ENCODE peak calls at places on chromosomes 5 and 9, in eight cellular contexts. X, C, T, S, K, R, H and E are unnamed samples.

GRCh38 chr5:77893225-77893860 is 117.2 kb upstream of the TBCA start:
- DNase-seq in X (no peak), C (no peak), T (peak), S (peak), K (no peak), R (no peak), H (no peak), E (no peak)

GRCh38 chr5:179339081-179339480 is 6.2 kb downstream of the ADAMTS2 start:
- DNase-seq in X (no peak), C (no peak), T (no peak), S (no peak), K (no peak), R (no peak), H (no peak), E (no peak)

GRCh38 chr5:132193165-132193694 is 34.4 kb downstream of the P4HA2 start:
- DNase-seq in X (no peak), C (peak), T (no peak), S (no peak), K (no peak), R (no peak), H (no peak), E (no peak)

GRCh38 chr5:10275991-10276390 is 25.9 kb downstream of the CCT5 start:
- DNase-seq in X (no peak), C (no peak), T (no peak), S (no peak), K (no peak), R (no peak), H (no peak), E (no peak)

GRCh38 chr5:157286761-157287211 is 20.9 kb downstream of the CYFIP2 start:
- DNase-seq in X (no peak), C (no peak), T (no peak), S (peak), K (no peak), R (no peak), H (no peak), E (no peak)

GRCh38 chr5:173328896-173329369 is 719 bp upstream of the STC2 start:
- DNase-seq in X (peak), C (no peak), T (peak), S (peak), K (peak), R (no peak), H (no peak), E (no peak)

GRCh38 chr9:77783518-77783917 is 135.4 kb upstream of the GNA14 start:
- DNase-seq in X (no peak), C (no peak), T (no peak), S (no peak), K (no peak), R (no peak), H (no peak), E (no peak)

GRCh38 chr5:134541736-134542376 is 16.4 kb downstream of the JADE2 start:
- DNase-seq in X (peak), C (no peak), T (no peak), S (peak), K (no peak), R (no peak), H (no peak), E (peak)

GRCh38 chr9:137222190-137223077 is at the start of gene RNF208:
- DNase-seq in X (peak), C (no peak), T (no peak), S (no peak), K (no peak), R (no peak), H (no peak), E (no peak)

GRCh38 chr9:101026824-101027223 is 1.7 kb upstream of the PLPPR1 start:
- DNase-seq in X (no peak), C (no peak), T (no peak), S (no peak), K (no peak), R (no peak), H (no peak), E (no peak)

GRCh38 chr9:135589596-135590485 is 28.3 kb downstream of the PAEP start:
- DNase-seq in X (no peak), C (no peak), T (no peak), S (no peak), K (no peak), R (no peak), H (no peak), E (peak)

GRCh38 chr5:173612948-173613347 is 3.5 kb downstream of the BOD1 start:
- DNase-seq in X (no peak), C (no peak), T (no peak), S (no peak), K (no peak), R (no peak), H (no peak), E (no peak)

GRCh38 chr5:54520438-54520846 is 2.9 kb downstream of the SNX18 start:
- DNase-seq in X (peak), C (peak), T (peak), S (peak), K (no peak), R (no peak), H (no peak), E (no peak)

GRCh38 chr5:131148835-131149234 is 16.2 kb downstream of the HINT1 start:
- DNase-seq in X (no peak), C (no peak), T (no peak), S (no peak), K (no peak), R (no peak), H (no peak), E (no peak)

GRCh38 chr9:137441289-137441934 is at the start of gene ENTPD8:
- DNase-seq in X (peak), C (no peak), T (peak), S (no peak), K (no peak), R (no peak), H (no peak), E (no peak)

GRCh38 chr9:70229026-70229425 is 29.8 kb upstream of the SMC5 start:
- DNase-seq in X (no peak), C (no peak), T (no peak), S (peak), K (no peak), R (no peak), H (no peak), E (no peak)

GRCh38 chr5:67291671-67292070 is 95.1 kb upstream of the CD180 start:
- DNase-seq in X (no peak), C (no peak), T (no peak), S (no peak), K (no peak), R (no peak), H (no peak), E (no peak)

GRCh38 chr5:132475939-132476852 is 14.4 kb downstream of the IRF1 start:
- DNase-seq in X (no peak), C (no peak), T (no peak), S (no peak), K (no peak), R (no peak), H (no peak), E (no peak)

GRCh38 chr9:18457498-18457897 is 16.5 kb upstream of the ADAMTSL1 start:
- DNase-seq in X (no peak), C (no peak), T (peak), S (peak), K (no peak), R (no peak), H (no peak), E (no peak)

GRCh38 chr9:88922091-88922490 is 69.2 kb upstream of the S1PR3 start:
- DNase-seq in X (no peak), C (no peak), T (no peak), S (no peak), K (no peak), R (no peak), H (peak), E (no peak)

GRCh38 chr9:112437406-112437805 is 49.2 kb upstream of the KIAA1958 start:
- DNase-seq in X (no peak), C (no peak), T (no peak), S (no peak), K (no peak), R (no peak), H (no peak), E (no peak)

GRCh38 chr9:116566677-116567488 is 120.2 kb upstream of the TRIM32 start:
- DNase-seq in X (no peak), C (no peak), T (no peak), S (peak), K (no peak), R (no peak), H (no peak), E (no peak)

GRCh38 chr5:72841756-72842535 is 25.5 kb downstream of the TNPO1 start:
- DNase-seq in X (no peak), C (no peak), T (no peak), S (peak), K (no peak), R (no peak), H (no peak), E (no peak)

GRCh38 chr9:121399883-121400607 is 30.0 kb upstream of the STOM start:
- DNase-seq in X (peak), C (no peak), T (peak), S (peak), K (no peak), R (peak), H (peak), E (no peak)

GRCh38 chr5:16803831-16804230 is 132.3 kb downstream of the MYO10 start:
- DNase-seq in X (no peak), C (no peak), T (no peak), S (no peak), K (no peak), R (no peak), H (no peak), E (no peak)

GRCh38 chr5:131996210-131997025 is 15.0 kb downstream of the ACSL6 start:
- DNase-seq in X (no peak), C (no peak), T (no peak), S (no peak), K (no peak), R (no peak), H (no peak), E (no peak)

GRCh38 chr9:89213481-89213880 is 34.9 kb upstream of the SHC3 start:
- DNase-seq in X (no peak), C (no peak), T (no peak), S (no peak), K (no peak), R (no peak), H (no peak), E (no peak)

GRCh38 chr9:114227288-114228033 is 72.1 kb downstream of the COL27A1 start:
- DNase-seq in X (no peak), C (no peak), T (no peak), S (no peak), K (no peak), R (no peak), H (no peak), E (no peak)

GRCh38 chr5:160506006-160507004 is 84.7 kb downstream of the PTTG1 start:
- DNase-seq in X (peak), C (no peak), T (no peak), S (peak), K (no peak), R (no peak), H (no peak), E (no peak)

GRCh38 chr5:179153341-179153901 is 93.2 kb downstream of the ZNF354C start:
- DNase-seq in X (no peak), C (no peak), T (no peak), S (no peak), K (no peak), R (no peak), H (no peak), E (no peak)

GRCh38 chr9:133342570-133342969 is 5.4 kb downstream of the MED22 start:
- DNase-seq in X (peak), C (no peak), T (no peak), S (no peak), K (no peak), R (no peak), H (no peak), E (no peak)

GRCh38 chr5:75463726-75464125 is 47.7 kb downstream of the CERT1 start:
- DNase-seq in X (no peak), C (no peak), T (peak), S (no peak), K (no peak), R (no peak), H (no peak), E (no peak)

GRCh38 chr5:75460947-75461346 is 50.5 kb downstream of the CERT1 start:
- DNase-seq in X (no peak), C (no peak), T (no peak), S (no peak), K (no peak), R (no peak), H (peak), E (no peak)

GRCh38 chr5:75465480-75465879 is 45.9 kb downstream of the CERT1 start:
- DNase-seq in X (no peak), C (no peak), T (no peak), S (peak), K (no peak), R (no peak), H (no peak), E (no peak)

GRCh38 chr5:75460532-75460931 is 50.9 kb downstream of the CERT1 start:
- DNase-seq in X (no peak), C (no peak), T (no peak), S (no peak), K (no peak), R (no peak), H (no peak), E (no peak)

DNA sequence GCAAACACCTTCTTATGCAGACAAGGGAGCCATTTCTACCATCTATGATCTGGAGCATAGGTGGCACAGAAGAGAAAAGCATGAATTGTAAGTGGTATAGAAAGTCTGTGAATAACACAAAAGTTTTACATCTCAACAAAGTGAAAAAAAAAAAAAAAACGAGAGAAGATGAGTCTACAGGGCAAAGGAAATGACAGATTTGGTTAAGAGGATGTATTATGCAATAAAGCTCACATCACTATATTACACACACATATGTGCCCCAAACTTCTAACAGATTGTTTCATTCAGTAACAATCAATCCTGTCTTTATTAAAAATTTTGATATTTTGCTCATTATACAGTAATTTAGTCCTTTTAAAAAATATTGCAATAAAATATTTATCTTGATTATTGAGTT is 49.8 kb downstream of the CERT1 start:
- DNase-seq in X (no peak), C (no peak), T (peak), S (no peak), K (no peak), R (no peak), H (no peak), E (no peak)
- TF ChIP-seq CTCF in X (no peak), C (no peak), T (no peak), S (no peak), K (no peak), R (no peak), H (no peak), E (no peak)

DNA sequence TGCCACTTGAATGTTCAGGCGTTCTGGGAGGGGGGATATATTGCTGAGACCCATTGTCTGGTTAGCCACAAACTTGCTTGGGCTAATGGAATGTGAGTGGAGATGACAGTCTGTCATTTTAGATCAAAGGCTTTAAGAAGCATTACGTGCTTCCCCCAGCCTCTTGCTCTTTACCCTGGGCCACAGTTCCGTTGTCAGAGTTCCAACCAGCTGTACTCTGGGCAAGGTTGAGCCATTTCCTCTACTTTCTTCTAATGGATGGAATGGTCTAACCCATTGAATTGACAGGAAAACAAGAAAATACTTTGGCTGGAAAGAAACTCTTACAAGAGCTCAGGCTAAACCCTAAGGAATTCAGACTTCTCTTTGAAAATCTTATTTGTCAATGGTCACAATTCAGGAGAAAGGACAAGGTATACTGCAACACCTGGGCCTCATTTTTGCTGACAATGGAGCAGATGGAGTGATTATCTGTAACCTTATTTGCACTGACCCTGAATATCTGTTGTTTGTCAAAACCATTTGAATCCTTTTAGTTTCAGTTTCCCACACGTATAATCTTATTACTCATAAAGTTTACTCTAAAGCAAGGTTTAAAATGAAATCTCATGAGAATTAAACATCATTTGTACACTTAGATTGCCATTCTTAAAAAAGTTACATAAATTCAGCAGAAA is 231.4 kb downstream of the PDE4D start:
- DNase-seq in X (peak), C (no peak), T (no peak), S (peak), K (no peak), R (no peak), H (no peak), E (no peak)
- TF ChIP-seq CTCF in X (no peak), C (no peak), T (no peak), S (no peak), K (no peak), R (no peak), H (no peak), E (no peak)

GRCh38 chr9:75890541-75891276 is at the start of gene PCSK5:
- DNase-seq in X (peak), C (peak), T (peak), S (peak), K (peak), R (peak), H (no peak), E (peak)
- TF ChIP-seq CTCF in X (peak), C (no peak), T (no peak), S (peak), K (no peak), R (no peak), H (no peak), E (peak)

GRCh38 chr5:126376443-126376842 is 46.8 kb upstream of the GRAMD2B start:
- DNase-seq in X (no peak), C (no peak), T (no peak), S (no peak), K (no peak), R (no peak), H (no peak), E (no peak)
- TF ChIP-seq CTCF in X (no peak), C (no peak), T (no peak), S (no peak), K (no peak), R (no peak), H (no peak), E (no peak)

GRCh38 chr9:104138243-104138642 is 44.1 kb downstream of the SMC2 start:
- DNase-seq in X (no peak), C (no peak), T (no peak), S (no peak), K (no peak), R (no peak), H (no peak), E (no peak)
- TF ChIP-seq CTCF in X (no peak), C (no peak), T (no peak), S (no peak), K (no peak), R (no peak), H (no peak), E (no peak)

DNA sequence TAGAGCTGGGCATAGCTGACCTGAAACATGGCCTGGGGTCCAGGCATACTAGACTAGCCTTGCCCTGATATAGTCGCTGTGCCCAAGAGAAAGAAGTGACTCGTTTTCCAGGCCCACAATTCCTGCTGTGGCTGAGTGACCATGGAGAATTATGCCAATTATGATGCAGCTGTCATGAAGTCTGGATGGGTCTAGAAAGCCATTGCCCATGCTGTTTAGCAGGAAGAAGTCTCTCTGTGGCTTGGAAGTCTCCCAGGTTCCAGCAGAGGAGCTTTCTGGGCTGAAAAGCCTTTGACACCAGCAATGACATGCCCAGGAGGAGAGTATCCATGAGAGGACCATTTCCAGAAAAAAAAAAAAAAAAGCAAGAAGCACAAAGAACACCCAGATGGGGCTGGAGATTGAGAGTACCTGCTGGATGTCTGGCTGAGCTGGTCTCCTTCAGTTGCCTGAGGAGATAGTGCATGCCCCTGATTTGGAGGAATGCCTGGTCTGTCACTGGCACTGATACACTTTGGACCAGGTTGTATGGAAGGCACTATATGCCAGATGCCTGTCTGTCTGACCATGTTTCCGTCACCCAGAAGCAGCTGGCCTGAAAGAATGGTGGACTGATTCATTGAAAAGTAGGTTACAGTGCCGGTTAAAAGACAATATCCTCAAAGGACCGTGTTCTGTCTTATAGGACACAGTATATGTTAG is 128.0 kb upstream of the EPB41L4A start:
- DNase-seq in X (no peak), C (no peak), T (no peak), S (no peak), K (no peak), R (no peak), H (no peak), E (no peak)
- TF ChIP-seq CTCF in X (no peak), C (no peak), T (no peak), S (no peak), K (no peak), R (no peak), H (no peak), E (no peak)

DNA sequence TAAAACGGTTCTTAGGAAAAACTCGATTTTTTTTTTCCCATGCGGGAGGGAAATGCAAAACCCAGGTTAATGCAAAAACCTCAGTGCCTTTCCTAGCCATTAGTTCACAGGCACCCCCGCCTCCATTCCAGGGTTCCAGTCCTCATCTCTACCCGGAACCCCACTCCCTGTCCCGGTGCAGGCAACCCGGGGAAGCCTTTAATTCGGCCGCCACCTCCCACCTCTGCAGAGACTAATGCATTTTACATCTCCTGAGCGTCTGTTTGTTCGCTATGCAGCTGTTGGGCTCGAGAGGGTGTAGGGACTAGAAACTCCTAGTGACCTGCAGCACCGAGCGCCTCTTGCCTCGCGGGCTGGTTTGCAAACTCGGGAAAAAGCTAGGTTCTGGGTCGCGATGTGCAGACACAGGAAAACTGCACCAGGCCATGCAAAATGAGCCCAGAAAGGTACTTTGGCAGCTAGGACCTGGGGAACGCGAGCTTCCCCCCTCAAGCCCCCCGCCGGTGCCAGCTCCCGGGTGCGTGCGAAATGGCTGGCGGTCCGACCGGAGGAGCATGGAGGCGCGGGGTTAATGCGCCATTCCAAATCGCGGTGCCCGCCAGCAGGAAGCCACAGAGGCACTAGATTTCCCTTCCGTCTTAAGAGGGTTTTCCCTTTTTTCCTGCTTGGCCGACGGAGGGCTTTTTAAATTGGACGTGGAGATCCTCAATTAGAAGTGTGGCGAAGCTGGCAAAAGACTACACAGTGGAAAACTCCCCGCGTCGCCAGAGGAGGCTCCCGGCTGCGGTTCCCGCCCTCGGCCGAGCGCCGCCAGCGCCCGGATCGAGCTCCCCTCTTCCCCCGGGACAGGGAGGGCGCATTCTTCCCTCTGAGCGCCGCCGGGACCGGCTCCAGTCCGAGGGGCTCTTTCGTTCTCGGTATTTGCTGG is 3.4 kb downstream of the GDNF start:
- DNase-seq in X (peak), C (no peak), T (no peak), S (peak), K (no peak), R (no peak), H (no peak), E (no peak)
- TF ChIP-seq CTCF in X (no peak), C (no peak), T (no peak), S (no peak), K (no peak), R (no peak), H (no peak), E (no peak)